ENCODE peak calls at places on chromosomes 2 and 18, in four cellular contexts. K is psoas muscle, V is BE2C, Q is colonic mucosa. N is an unnamed sample.

GRCh38 chr18:79600141-79600540 is 79.5 kb upstream of the CTDP1 start:
- DNase-seq in Q (no peak), K (no peak), V (no peak), N (peak; percentile 37)

GRCh38 chr2:19648583-19648982 is 253.2 kb downstream of the TTC32 start:
- DNase-seq in K (peak; percentile 61), V (no peak), Q (no peak), N (no peak)

GRCh38 chr2:127649684-127650040 is 3.7 kb downstream of the GPR17 start:
- DNase-seq in K (peak; percentile 78), Q (peak; percentile 92), V (peak; percentile 84), N (peak; percentile 71)

GRCh38 chr2:105431367-105432088 is 32.7 kb upstream of the FHL2 start:
- DNase-seq in V (peak; percentile 25), K (peak; percentile 71), Q (no peak), N (no peak)

GRCh38 chr2:38537937-38538525 is 64.7 kb downstream of the HNRNPLL start:
- DNase-seq in V (no peak), Q (no peak), K (no peak), N (no peak)

GRCh38 chr18:11529081-11529480 is 80.3 kb upstream of the SLC35G4 start:
- DNase-seq in K (no peak), V (no peak), Q (no peak), N (no peak)

GRCh38 chr2:171957061-171957460 is 34.8 kb downstream of the HAT1 start:
- DNase-seq in V (no peak), K (no peak), Q (no peak), N (no peak)

GRCh38 chr18:44452346-44452745 is 228.3 kb upstream of the SETBP1 start:
- DNase-seq in K (no peak), V (no peak), Q (no peak), N (no peak)

GRCh38 chr2:42101641-42102605 is 54.1 kb downstream of the PKDCC start:
- DNase-seq in Q (peak; percentile 67), V (no peak), K (peak; percentile 41), N (peak; percentile 88)

GRCh38 chr2:10915731-10916331 is 4.1 kb downstream of the KCNF1 start:
- DNase-seq in Q (no peak), V (no peak), K (no peak), N (no peak)

GRCh38 chr2:107669335-107669734 is 157.4 kb upstream of the RGPD4 start:
- DNase-seq in V (no peak), K (no peak), Q (no peak), N (no peak)

GRCh38 chr2:184814428-184814827 is 216.1 kb downstream of the ZNF804A start:
- DNase-seq in K (no peak), V (no peak), Q (no peak), N (no peak)

DNA sequence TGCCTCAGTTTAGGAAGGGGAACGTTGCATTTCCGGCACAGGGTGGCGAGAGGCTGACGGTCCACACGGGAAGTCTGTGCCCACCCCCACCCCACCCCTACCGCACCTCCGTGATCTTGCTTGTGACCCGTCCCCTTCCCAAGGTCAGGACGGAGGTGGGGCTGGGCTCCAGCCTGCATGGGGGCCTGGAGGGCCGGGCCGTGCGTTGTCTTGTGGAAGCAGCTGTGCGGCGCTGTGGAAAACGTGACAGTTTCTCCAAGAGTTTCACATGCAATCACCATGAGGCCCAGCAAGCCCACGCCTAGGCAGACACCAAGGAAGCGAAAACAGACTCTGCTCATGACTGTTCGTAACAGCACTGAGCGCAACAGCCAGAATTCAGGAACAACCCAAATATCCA is 76.8 kb upstream of the HDAC4 start:
- DNase-seq in V (no peak), K (no peak), Q (no peak), N (no peak)
- H3K9me3 ChIP-seq in V (no peaks in the 10 kb centered on the region), K (no peaks in the 10 kb centered on the region), Q (no peaks in the 10 kb centered on the region), N (no peaks in the 10 kb centered on the region)

GRCh38 chr2:120786038-120786437 is 50.4 kb downstream of the GLI2 start:
- DNase-seq in Q (no peak), K (no peak), V (no peak), N (no peak)
- H3K4me3 ChIP-seq in Q (no peak overlapping the region), K (no peak overlapping the region), V (no peak overlapping the region), N (no peak overlapping the region)

GRCh38 chr18:14075196-14075595 is 57.0 kb downstream of the ZNF519 start:
- DNase-seq in V (no peak), K (no peak), Q (no peak), N (no peak)
- TF ChIP-seq CTCF in V (no peak), K (no peak), Q (no peak), N (no peak)

DNA sequence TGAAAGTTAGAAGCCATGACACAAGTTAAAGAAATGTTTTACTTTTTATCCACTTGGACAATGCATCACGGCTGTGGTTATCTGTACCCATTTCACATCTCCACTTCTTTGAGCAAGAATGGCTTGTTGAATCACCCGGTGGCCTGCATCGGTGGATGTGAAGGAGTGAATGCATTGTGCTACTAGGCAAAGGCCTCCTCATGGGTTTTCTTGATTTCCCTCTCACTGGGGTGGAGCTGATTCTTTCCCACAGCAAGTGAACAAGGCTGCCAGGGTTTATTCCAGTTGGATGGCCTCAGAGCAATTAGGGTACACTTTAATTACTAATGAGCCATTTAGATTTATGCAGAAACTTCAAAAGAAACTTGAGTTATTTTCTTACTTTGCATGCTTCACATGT is 387.2 kb downstream of the RND3 start:
- DNase-seq in K (no peak), V (no peak), Q (no peak), N (no peak)
- H3K9me3 ChIP-seq in K (no peaks in the 10 kb centered on the region), V (no peaks in the 10 kb centered on the region), Q (no peaks in the 10 kb centered on the region), N (no peaks in the 10 kb centered on the region)

GRCh38 chr2:36886664-36887063 is 79.7 kb downstream of the STRN start:
- DNase-seq in K (no peak), Q (no peak), V (no peak), N (no peak)

GRCh38 chr2:36892805-36893204 is 73.5 kb downstream of the STRN start:
- DNase-seq in V (no peak), Q (no peak), K (no peak), N (no peak)

GRCh38 chr2:36885605-36886004 is 80.7 kb downstream of the STRN start:
- DNase-seq in K (no peak), Q (no peak), V (no peak), N (no peak)

DNA sequence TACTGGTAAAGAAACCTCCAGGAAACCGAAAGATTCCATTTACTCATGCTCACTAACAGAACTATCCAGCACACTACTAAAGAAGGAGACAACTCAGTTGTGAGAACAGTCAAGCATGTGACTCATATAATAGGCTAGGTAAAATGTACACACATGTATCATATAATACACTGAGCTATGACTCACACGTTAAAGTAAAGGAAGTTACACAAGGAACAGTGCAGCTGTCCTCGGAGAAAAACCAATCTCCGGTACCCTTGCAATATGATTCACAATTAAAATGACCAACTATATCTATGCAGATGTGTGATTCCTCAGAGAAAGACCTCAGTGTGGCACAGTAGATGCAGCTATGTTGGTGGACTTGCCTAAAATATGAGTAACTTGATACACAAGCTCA is 76.6 kb downstream of the STRN start:
- DNase-seq in Q (peak; percentile 36), K (no peak), V (no peak), N (no peak)
- H3K4me3 ChIP-seq in Q (no peak overlapping the region), K (no peak overlapping the region), V (no peak overlapping the region), N (no peak overlapping the region)

GRCh38 chr2:26561376-26561775 is 79.8 kb downstream of the CIB4 start:
- DNase-seq in V (no peak), Q (no peak), K (no peak), N (no peak)

GRCh38 chr2:26563686-26564085 is 77.5 kb downstream of the CIB4 start:
- DNase-seq in V (no peak), Q (no peak), K (no peak), N (no peak)

GRCh38 chr2:26562811-26563645 is 78.1 kb downstream of the CIB4 start:
- DNase-seq in Q (peak; percentile 63), V (no peak), K (no peak), N (no peak)

GRCh38 chr2:26560892-26561291 is 80.3 kb downstream of the CIB4 start:
- DNase-seq in Q (no peak), K (no peak), V (no peak), N (no peak)

DNA sequence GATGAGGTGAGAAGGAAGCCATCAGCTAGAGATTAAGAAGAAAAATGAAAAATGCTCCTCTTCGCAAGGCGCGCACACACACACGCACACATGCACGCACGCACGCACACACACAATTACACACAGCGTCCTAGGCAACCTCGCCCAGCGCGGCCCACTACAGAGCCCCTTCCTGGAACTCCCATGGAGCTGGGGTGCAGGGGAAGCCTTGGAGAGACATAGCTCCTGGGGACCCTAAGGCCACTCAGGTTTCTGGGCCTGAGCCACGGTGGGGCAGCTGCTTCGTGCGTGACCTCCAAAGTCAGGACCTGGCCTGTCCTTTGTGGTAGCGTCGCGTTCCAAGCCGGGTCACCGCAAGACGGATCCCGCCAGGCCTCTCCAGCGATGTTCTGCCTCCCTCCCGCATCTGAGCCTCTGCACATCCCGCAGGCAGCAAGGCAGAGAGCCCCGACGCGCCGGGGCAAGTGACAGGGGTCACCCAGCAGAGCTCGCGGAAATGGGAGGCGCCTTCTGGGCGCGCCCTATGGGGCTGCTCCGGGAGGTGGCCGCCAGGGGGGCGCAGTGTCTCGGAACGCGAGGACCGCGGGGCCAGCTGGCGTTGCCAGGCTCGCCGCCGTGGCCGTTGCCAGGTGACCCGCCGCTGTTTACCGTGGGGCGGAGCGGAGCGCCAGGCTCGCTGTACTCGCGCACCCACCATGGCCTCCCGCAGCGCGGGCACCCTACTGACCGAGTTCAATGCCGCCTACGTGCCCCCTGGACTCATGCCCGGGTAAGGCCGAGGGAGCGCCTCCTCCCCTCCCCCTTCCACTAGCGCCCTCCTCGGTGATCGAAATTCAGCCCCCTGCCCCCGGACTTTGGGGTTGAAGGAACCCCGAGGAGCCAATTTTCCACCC is 79.0 kb downstream of the CIB4 start:
- DNase-seq in K (peak; percentile 51), V (peak; percentile 91), Q (peak; percentile 60), N (peak; percentile 68)
- TF ChIP-seq CTCF in K (peak; percentile 20), V (peak; percentile 50), Q (no peak), N (no peak)

GRCh38 chr2:35585972-35586371 is 769.6 kb upstream of the CRIM1 start:
- DNase-seq in K (no peak), V (no peak), Q (no peak), N (no peak)
- H3K9me3 ChIP-seq in K (no peaks in the 10 kb centered on the region), V (no peaks in the 10 kb centered on the region), Q (no peaks in the 10 kb centered on the region), N (no peaks in the 10 kb centered on the region)